ENCODE peak calls at places on chromosomes 4 and X, in four cellular contexts. D, M, I and Y are unnamed samples.

GRCh38 chr4:113147498-113148231 is 98.2 kb downstream of the ANK2 start:
- DNase-seq in M (no peak), D (no peak), I (no peak), Y (no peak)

GRCh38 chrX:154733072-154733425 is 17.8 kb downstream of the GAB3 start:
- DNase-seq in I (no peak), D (no peak), M (no peak), Y (no peak)

GRCh38 chrX:138191998-138192397 is 519.5 kb downstream of the FGF13 start:
- DNase-seq in D (no peak), I (no peak), M (no peak), Y (no peak)

GRCh38 chr4:103721251-103721650 is 1.5 kb upstream of the TACR3 start:
- DNase-seq in D (no peak), I (no peak), M (no peak), Y (no peak)

GRCh38 chrX:73859622-73860021 is 296.6 kb downstream of the CHIC1 start:
- DNase-seq in I (no peak), D (no peak), M (no peak), Y (no peak)

GRCh38 chrX:16838202-16839066 is 31.7 kb downstream of the RBBP7 start:
- DNase-seq in D (no peak), I (no peak), M (no peak), Y (no peak)

GRCh38 chr4:88353324-88353723 is 25.3 kb upstream of the HERC6 start:
- DNase-seq in M (no peak), I (no peak), D (no peak), Y (no peak)

GRCh38 chr4:147943159-147943638 is 211.3 kb downstream of the ARHGAP10 start:
- DNase-seq in M (no peak), D (no peak), I (no peak), Y (no peak)